ENCODE peak calls at places on chromosomes 1 and 21, in six cellular contexts. One of them, this sample, is unnamed.

GRCh38 chr1:30929135-30929889 is 20.8 kb upstream of the SDC3 start:
- DNase-seq in transverse colon: peak; percentile 31
- DNase-seq in fibroblast of lung: peak; percentile 26
- DNase-seq in A549: peak; percentile 37
- DNase-seq in cardiac muscle cell: peak; percentile 66
- DNase-seq in mammary epithelial cell: peak; percentile 55
- DNase-seq in this sample: no peak

GRCh38 chr1:151144474-151145157 is 1.8 kb downstream of the SEMA6C start:
- DNase-seq in transverse colon: no peak
- DNase-seq in fibroblast of lung: peak; percentile 5
- DNase-seq in A549: no peak
- DNase-seq in cardiac muscle cell: peak; percentile 35
- DNase-seq in mammary epithelial cell: no peak
- DNase-seq in this sample: no peak

GRCh38 chr1:209733409-209734192 is 22.3 kb upstream of the TRAF3IP3 start:
- DNase-seq in transverse colon: no peak
- DNase-seq in fibroblast of lung: no peak
- DNase-seq in A549: no peak
- DNase-seq in cardiac muscle cell: no peak
- DNase-seq in mammary epithelial cell: peak; percentile 75
- DNase-seq in this sample: no peak

GRCh38 chr1:170863600-170863999 is 71.7 kb upstream of the MROH9 start:
- DNase-seq in transverse colon: no peak
- DNase-seq in fibroblast of lung: no peak
- DNase-seq in A549: no peak
- DNase-seq in cardiac muscle cell: no peak
- DNase-seq in mammary epithelial cell: no peak
- DNase-seq in this sample: no peak

GRCh38 chr21:31943586-31943985 is 70.8 kb downstream of the HUNK start:
- DNase-seq in transverse colon: no peak
- DNase-seq in fibroblast of lung: no peak
- DNase-seq in A549: no peak
- DNase-seq in cardiac muscle cell: no peak
- DNase-seq in mammary epithelial cell: no peak
- DNase-seq in this sample: no peak

GRCh38 chr1:24857528-24858133 is 72.4 kb downstream of the RUNX3 start:
- DNase-seq in transverse colon: no peak
- DNase-seq in fibroblast of lung: no peak
- DNase-seq in A549: peak; percentile 14
- DNase-seq in cardiac muscle cell: no peak
- DNase-seq in mammary epithelial cell: no peak
- DNase-seq in this sample: no peak

GRCh38 chr1:33957854-33958253 is 94.0 kb downstream of the HMGB4 start:
- DNase-seq in transverse colon: no peak
- DNase-seq in fibroblast of lung: no peak
- DNase-seq in A549: no peak
- DNase-seq in cardiac muscle cell: no peak
- DNase-seq in mammary epithelial cell: no peak
- DNase-seq in this sample: no peak

GRCh38 chr1:27341525-27342252 is at the start of gene SYTL1:
- DNase-seq in transverse colon: peak; percentile 75
- DNase-seq in fibroblast of lung: peak; percentile 73
- DNase-seq in A549: peak; percentile 38
- DNase-seq in cardiac muscle cell: peak; percentile 65
- DNase-seq in mammary epithelial cell: peak; percentile 86
- DNase-seq in this sample: no peak

GRCh38 chr1:18197299-18197698 is 89.7 kb downstream of the IGSF21 start:
- DNase-seq in transverse colon: no peak
- DNase-seq in fibroblast of lung: no peak
- DNase-seq in A549: no peak
- DNase-seq in cardiac muscle cell: no peak
- DNase-seq in mammary epithelial cell: no peak
- DNase-seq in this sample: no peak

GRCh38 chr21:26800455-26801454 is 44.5 kb downstream of the ADAMTS1 start:
- DNase-seq in transverse colon: no peak
- DNase-seq in fibroblast of lung: no peak
- DNase-seq in A549: no peak
- DNase-seq in cardiac muscle cell: no peak
- DNase-seq in mammary epithelial cell: no peak
- DNase-seq in this sample: peak; percentile 57

GRCh38 chr1:210233216-210233494 is 559 bp downstream of the SERTAD4 start:
- DNase-seq in transverse colon: no peak
- DNase-seq in fibroblast of lung: no peak
- DNase-seq in A549: no peak
- DNase-seq in cardiac muscle cell: peak; percentile 41
- DNase-seq in mammary epithelial cell: no peak
- DNase-seq in this sample: peak; percentile 17

GRCh38 chr1:159056069-159056698 is 20.4 kb downstream of the AIM2 start:
- DNase-seq in transverse colon: no peak
- DNase-seq in fibroblast of lung: no peak
- DNase-seq in A549: no peak
- DNase-seq in cardiac muscle cell: no peak
- DNase-seq in mammary epithelial cell: no peak
- DNase-seq in this sample: no peak

GRCh38 chr1:240122639-240123604 is 31.2 kb downstream of the FMN2 start:
- DNase-seq in transverse colon: peak; percentile 53
- DNase-seq in fibroblast of lung: peak; percentile 55
- DNase-seq in A549: no peak
- DNase-seq in cardiac muscle cell: peak; percentile 23
- DNase-seq in mammary epithelial cell: no peak
- DNase-seq in this sample: no peak

GRCh38 chr1:26015358-26015757 is 6.2 kb upstream of the EXTL1 start:
- DNase-seq in transverse colon: peak; percentile 44
- DNase-seq in fibroblast of lung: no peak
- DNase-seq in A549: no peak
- DNase-seq in cardiac muscle cell: no peak
- DNase-seq in mammary epithelial cell: no peak
- DNase-seq in this sample: no peak

GRCh38 chr1:50977575-50978143 is 7.6 kb downstream of the CDKN2C start:
- DNase-seq in transverse colon: peak; percentile 58
- DNase-seq in fibroblast of lung: peak; percentile 51
- DNase-seq in A549: peak; percentile 66
- DNase-seq in cardiac muscle cell: peak; percentile 47
- DNase-seq in mammary epithelial cell: peak; percentile 31
- DNase-seq in this sample: peak; percentile 79

DNA sequence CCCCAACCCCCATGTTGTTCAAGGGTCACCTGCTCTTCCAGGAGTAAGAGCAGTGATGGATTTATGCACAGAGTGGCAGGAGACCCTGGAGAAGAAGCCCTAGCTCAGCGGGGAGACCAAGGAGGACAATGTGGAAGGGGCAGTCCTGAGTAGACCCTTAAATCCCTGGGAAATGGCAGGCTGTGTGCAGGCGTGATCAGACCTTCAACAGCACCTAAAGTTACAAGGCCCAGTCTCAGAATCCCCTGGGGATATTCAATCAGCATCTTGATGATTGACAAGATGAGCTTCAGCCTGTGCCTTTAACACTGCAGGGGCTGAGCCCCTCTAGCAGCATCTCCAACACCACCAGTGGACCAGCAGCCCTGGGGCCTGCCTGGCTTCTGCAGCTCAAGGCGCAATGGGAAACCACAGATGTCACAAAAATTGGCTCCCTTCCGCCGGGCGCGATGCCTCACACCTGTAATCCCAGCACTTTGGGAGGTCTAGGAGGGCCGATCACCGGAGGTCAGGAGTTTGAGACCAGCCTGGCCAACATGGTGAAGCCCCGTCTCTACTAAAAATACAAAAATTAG is 60.4 kb downstream of the IRF2BP2 start:
- DNase-seq in transverse colon: no peak
- DNase-seq in fibroblast of lung: no peak
- DNase-seq in A549: no peak
- DNase-seq in cardiac muscle cell: no peak
- DNase-seq in mammary epithelial cell: no peak
- DNase-seq in this sample: peak; percentile 5
- H3K4me1 ChIP-seq in transverse colon: peaks cover 19% of the 10 kb centered on the region
- H3K4me1 ChIP-seq in fibroblast of lung: peaks cover 6% of the 10 kb centered on the region
- H3K4me1 ChIP-seq in A549: peaks cover 18% of the 10 kb centered on the region
- H3K4me1 ChIP-seq in cardiac muscle cell: peaks cover 34% of the 10 kb centered on the region
- H3K4me1 ChIP-seq in mammary epithelial cell: peaks cover 4% of the 10 kb centered on the region
- H3K4me1 ChIP-seq in this sample: peaks cover 21% of the 10 kb centered on the region

GRCh38 chr21:43622796-43623195 is 36.5 kb downstream of the HSF2BP start:
- DNase-seq in transverse colon: no peak
- DNase-seq in fibroblast of lung: no peak
- DNase-seq in A549: no peak
- DNase-seq in cardiac muscle cell: no peak
- DNase-seq in mammary epithelial cell: peak; percentile 84
- DNase-seq in this sample: no peak

GRCh38 chr21:43623588-43623987 is 35.7 kb downstream of the HSF2BP start:
- DNase-seq in transverse colon: no peak
- DNase-seq in fibroblast of lung: no peak
- DNase-seq in A549: no peak
- DNase-seq in cardiac muscle cell: no peak
- DNase-seq in mammary epithelial cell: no peak
- DNase-seq in this sample: no peak

GRCh38 chr21:43619344-43619743 is 39.9 kb downstream of the HSF2BP start:
- DNase-seq in transverse colon: no peak
- DNase-seq in fibroblast of lung: no peak
- DNase-seq in A549: no peak
- DNase-seq in cardiac muscle cell: no peak
- DNase-seq in mammary epithelial cell: no peak
- DNase-seq in this sample: no peak

GRCh38 chr21:43618940-43619339 is 40.3 kb downstream of the HSF2BP start:
- DNase-seq in transverse colon: peak; percentile 73
- DNase-seq in fibroblast of lung: no peak
- DNase-seq in A549: no peak
- DNase-seq in cardiac muscle cell: no peak
- DNase-seq in mammary epithelial cell: no peak
- DNase-seq in this sample: no peak

DNA sequence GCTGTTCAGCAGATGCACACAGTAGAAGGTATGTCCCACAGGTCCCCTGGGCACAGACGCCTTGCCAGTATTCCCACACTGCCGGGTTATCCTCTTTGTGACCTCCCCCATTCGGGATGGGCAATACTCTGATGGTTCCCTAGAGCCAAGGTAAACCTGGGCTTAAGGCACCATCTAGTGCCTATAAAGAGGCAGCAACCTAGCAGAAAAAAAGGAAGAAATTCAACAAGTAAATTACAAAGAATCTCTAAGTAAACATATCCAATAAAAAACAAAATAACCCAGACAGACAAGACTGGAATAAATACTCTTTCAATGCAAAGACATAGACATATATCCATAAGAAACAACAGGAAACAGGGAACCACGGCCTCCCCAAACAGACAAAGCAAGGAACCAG is 39.4 kb downstream of the HSF2BP start:
- DNase-seq in transverse colon: no peak
- DNase-seq in fibroblast of lung: no peak
- DNase-seq in A549: peak; percentile 78
- DNase-seq in cardiac muscle cell: no peak
- DNase-seq in mammary epithelial cell: no peak
- DNase-seq in this sample: no peak
- TF ChIP-seq CTCF in transverse colon: peak; percentile 48
- TF ChIP-seq CTCF in fibroblast of lung: no peak
- TF ChIP-seq CTCF in A549: no peak
- TF ChIP-seq CTCF in cardiac muscle cell: peak; percentile 8
- TF ChIP-seq CTCF in mammary epithelial cell: peak; percentile 27
- TF ChIP-seq CTCF in this sample: no peak

GRCh38 chr1:41631971-41632370 is 147.5 kb upstream of the EDN2 start:
- DNase-seq in transverse colon: no peak
- DNase-seq in fibroblast of lung: peak; percentile 75
- DNase-seq in A549: no peak
- DNase-seq in cardiac muscle cell: no peak
- DNase-seq in mammary epithelial cell: no peak
- DNase-seq in this sample: no peak

GRCh38 chr1:41629136-41629535 is 144.7 kb upstream of the EDN2 start:
- DNase-seq in transverse colon: no peak
- DNase-seq in fibroblast of lung: peak; percentile 63
- DNase-seq in A549: no peak
- DNase-seq in cardiac muscle cell: no peak
- DNase-seq in mammary epithelial cell: no peak
- DNase-seq in this sample: no peak

GRCh38 chr1:41632788-41633575 is 148.5 kb upstream of the EDN2 start:
- DNase-seq in transverse colon: no peak
- DNase-seq in fibroblast of lung: no peak
- DNase-seq in A549: no peak
- DNase-seq in cardiac muscle cell: no peak
- DNase-seq in mammary epithelial cell: no peak
- DNase-seq in this sample: no peak

GRCh38 chr1:41629571-41629970 is 145.1 kb upstream of the EDN2 start:
- DNase-seq in transverse colon: no peak
- DNase-seq in fibroblast of lung: peak; percentile 99
- DNase-seq in A549: no peak
- DNase-seq in cardiac muscle cell: no peak
- DNase-seq in mammary epithelial cell: peak; percentile 71
- DNase-seq in this sample: no peak

GRCh38 chr1:41631154-41631553 is 146.7 kb upstream of the EDN2 start:
- DNase-seq in transverse colon: no peak
- DNase-seq in fibroblast of lung: no peak
- DNase-seq in A549: no peak
- DNase-seq in cardiac muscle cell: no peak
- DNase-seq in mammary epithelial cell: no peak
- DNase-seq in this sample: peak; percentile 60
- H3K4me1 ChIP-seq in transverse colon: no peaks in the 10 kb centered on the region
- H3K4me1 ChIP-seq in fibroblast of lung: peaks cover 5% of the 10 kb centered on the region
- H3K4me1 ChIP-seq in A549: peaks cover 6% of the 10 kb centered on the region
- H3K4me1 ChIP-seq in cardiac muscle cell: no peaks in the 10 kb centered on the region
- H3K4me1 ChIP-seq in mammary epithelial cell: peaks cover 45% of the 10 kb centered on the region
- H3K4me1 ChIP-seq in this sample: no peaks in the 10 kb centered on the region

GRCh38 chr21:23401278-23401677 is 2206.0 kb downstream of the MRPL39 start:
- DNase-seq in transverse colon: no peak
- DNase-seq in fibroblast of lung: no peak
- DNase-seq in A549: peak; percentile 0
- DNase-seq in cardiac muscle cell: peak; percentile 18
- DNase-seq in mammary epithelial cell: no peak
- DNase-seq in this sample: no peak
- TF ChIP-seq CTCF in transverse colon: no peak
- TF ChIP-seq CTCF in fibroblast of lung: no peak
- TF ChIP-seq CTCF in A549: no peak
- TF ChIP-seq CTCF in cardiac muscle cell: no peak
- TF ChIP-seq CTCF in mammary epithelial cell: no peak
- TF ChIP-seq CTCF in this sample: no peak

GRCh38 chr1:167612583-167612982 is 17.4 kb upstream of the RCSD1 start:
- DNase-seq in transverse colon: no peak
- DNase-seq in fibroblast of lung: no peak
- DNase-seq in A549: no peak
- DNase-seq in cardiac muscle cell: no peak
- DNase-seq in mammary epithelial cell: no peak
- DNase-seq in this sample: no peak
- H3K4me1 ChIP-seq in transverse colon: peaks cover 8% of the 10 kb centered on the region
- H3K4me1 ChIP-seq in fibroblast of lung: no peaks in the 10 kb centered on the region
- H3K4me1 ChIP-seq in A549: peaks cover 5% of the 10 kb centered on the region
- H3K4me1 ChIP-seq in cardiac muscle cell: no peaks in the 10 kb centered on the region
- H3K4me1 ChIP-seq in mammary epithelial cell: peaks cover 13% of the 10 kb centered on the region
- H3K4me1 ChIP-seq in this sample: no peaks in the 10 kb centered on the region

GRCh38 chr1:13543927-13544556 is 30.2 kb upstream of the LRRC38 start:
- DNase-seq in transverse colon: peak; percentile 13
- DNase-seq in fibroblast of lung: peak; percentile 3
- DNase-seq in A549: peak; percentile 20
- DNase-seq in cardiac muscle cell: peak; percentile 14
- DNase-seq in mammary epithelial cell: no peak
- DNase-seq in this sample: peak; percentile 64
- TF ChIP-seq CTCF in transverse colon: peak; percentile 32
- TF ChIP-seq CTCF in fibroblast of lung: no peak
- TF ChIP-seq CTCF in A549: no peak
- TF ChIP-seq CTCF in cardiac muscle cell: peak; percentile 46
- TF ChIP-seq CTCF in mammary epithelial cell: peak; percentile 55
- TF ChIP-seq CTCF in this sample: peak; percentile 62

GRCh38 chr1:178341218-178341956 is 155.4 kb downstream of the CLEC20A start:
- DNase-seq in transverse colon: peak; percentile 82
- DNase-seq in fibroblast of lung: peak; percentile 94
- DNase-seq in A549: peak; percentile 48
- DNase-seq in cardiac muscle cell: peak; percentile 87
- DNase-seq in mammary epithelial cell: peak; percentile 97
- DNase-seq in this sample: peak; percentile 43
- H3K4me1 ChIP-seq in transverse colon: peaks cover 14% of the 10 kb centered on the region
- H3K4me1 ChIP-seq in fibroblast of lung: peaks cover 11% of the 10 kb centered on the region
- H3K4me1 ChIP-seq in A549: peaks cover 37% of the 10 kb centered on the region
- H3K4me1 ChIP-seq in cardiac muscle cell: peaks cover 56% of the 10 kb centered on the region
- H3K4me1 ChIP-seq in mammary epithelial cell: peaks cover 31% of the 10 kb centered on the region
- H3K4me1 ChIP-seq in this sample: peaks cover 63% of the 10 kb centered on the region

This sample was measured in heart left ventricle.